ENCODE peak calls at places on chromosomes 4 and X, in five cellular contexts. M, F, R, X and P are unnamed samples.

GRCh38 chrX:100863326-100863854 is 10.8 kb downstream of the NOX1 start:
- DNase-seq in X (no peak), M (no peak), R (no peak), F (no peak), P (no peak)

GRCh38 chr4:122450847-122451246 is 5.7 kb downstream of the IL2 start:
- DNase-seq in F (no peak), M (no peak), X (no peak), R (no peak), P (peak; percentile 8)

GRCh38 chr4:105061136-105061696 is 85.5 kb upstream of the TET2 start:
- DNase-seq in F (peak; percentile 10), M (peak; percentile 2), X (no peak), R (no peak), P (peak; percentile 36)

GRCh38 chrX:19156223-19156622 is 34.0 kb upstream of the ADGRG2 start:
- DNase-seq in F (no peak), X (no peak), R (no peak), M (no peak), P (no peak)

GRCh38 chr4:2948895-2949781 is 14.1 kb downstream of the NOP14 start:
- DNase-seq in M (no peak), X (no peak), F (no peak), R (no peak), P (no peak)

GRCh38 chrX:13658602-13659001 is 5.7 kb downstream of the TCEANC start:
- DNase-seq in R (no peak), F (peak; percentile 11), X (peak; percentile 40), M (peak; percentile 69), P (peak; percentile 74)

GRCh38 chr4:26150948-26151347 is 169.9 kb upstream of the RBPJ start:
- DNase-seq in X (no peak), R (no peak), F (no peak), M (no peak), P (no peak)

GRCh38 chrX:122517781-122518180 is 666.3 kb upstream of the GRIA3 start:
- DNase-seq in R (no peak), F (no peak), X (no peak), M (no peak), P (peak; percentile 33)

GRCh38 chr4:2469192-2469984 is 482 bp downstream of the RNF4 start:
- DNase-seq in X (peak; percentile 72), R (peak; percentile 79), M (peak; percentile 79), F (peak; percentile 23), P (no peak)

GRCh38 chr4:153062652-153063168 is 126.6 kb downstream of the FHDC1 start:
- DNase-seq in X (no peak), R (no peak), M (no peak), F (no peak), P (no peak)

GRCh38 chr4:1194028-1194900 is 21.9 kb upstream of the SPON2 start:
- DNase-seq in R (peak; percentile 70), F (peak; percentile 76), M (no peak), X (peak; percentile 87), P (peak; percentile 53)

GRCh38 chr4:54941994-54942552 is 183.3 kb downstream of the KDR start:
- DNase-seq in M (peak; percentile 68), F (peak; percentile 36), R (no peak), X (no peak), P (no peak)

GRCh38 chr4:156981262-156981661 is 9.7 kb upstream of the PDGFC start:
- DNase-seq in M (no peak), X (no peak), F (no peak), R (no peak), P (no peak)

GRCh38 chr4:36414248-36414647 is 132.8 kb downstream of the DTHD1 start:
- DNase-seq in M (no peak), F (no peak), R (no peak), X (no peak), P (no peak)

GRCh38 chrX:69501433-69501832 is 2.7 kb upstream of the NALF2 start:
- DNase-seq in F (peak; percentile 29), X (no peak), R (no peak), M (no peak), P (no peak)

GRCh38 chr4:177671845-177672244 is 229.6 kb upstream of the AGA start:
- DNase-seq in X (no peak), R (no peak), M (no peak), F (no peak), P (no peak)

GRCh38 chr4:8371251-8371995 is 69.1 kb downstream of the ACOX3 start:
- DNase-seq in F (no peak), M (no peak), R (peak; percentile 45), X (no peak), P (no peak)

GRCh38 chr4:14856076-14856926 is 146.0 kb upstream of the CPEB2 start:
- DNase-seq in X (no peak), F (peak; percentile 17), R (no peak), M (no peak), P (peak; percentile 99)

GRCh38 chrX:52265713-52266112 is 81.0 kb downstream of the MAGED4 start:
- DNase-seq in X (no peak), R (no peak), M (no peak), F (no peak), P (no peak)

GRCh38 chr4:40150932-40151331 is 45.9 kb upstream of the RHOH start:
- DNase-seq in X (no peak), F (no peak), R (no peak), M (no peak), P (no peak)

GRCh38 chr4:74374561-74375327 is 9.8 kb downstream of the EREG start:
- DNase-seq in X (no peak), F (no peak), M (no peak), R (peak; percentile 89), P (peak; percentile 65)

GRCh38 chrX:137427061-137427778 is 138.7 kb upstream of the ZIC3 start:
- DNase-seq in M (no peak), F (no peak), R (no peak), X (no peak), P (no peak)

GRCh38 chr4:152357206-152357605 is 178.7 kb downstream of the FBXW7 start:
- DNase-seq in F (no peak), R (peak; percentile 62), X (no peak), M (no peak), P (no peak)

GRCh38 chrX:6383911-6384310 is 151.0 kb downstream of the VCX3A start:
- DNase-seq in R (no peak), M (no peak), X (no peak), F (no peak), P (no peak)

GRCh38 chr4:139619644-139620043 is 46.0 kb upstream of the MGST2 start:
- DNase-seq in F (no peak), M (no peak), R (no peak), X (no peak), P (no peak)

GRCh38 chrX:123424546-123424945 is 240.5 kb downstream of the GRIA3 start:
- DNase-seq in F (no peak), X (no peak), R (no peak), M (no peak), P (peak; percentile 70)

GRCh38 chr4:16289872-16290554 is 63.7 kb upstream of the TAPT1 start:
- DNase-seq in F (peak; percentile 14), R (no peak), X (peak; percentile 51), M (peak; percentile 13), P (peak; percentile 52)

GRCh38 chrX:40248822-40249221 is 151.1 kb upstream of the BCOR start:
- DNase-seq in X (no peak), R (no peak), M (no peak), F (peak; percentile 13), P (no peak)

GRCh38 chrX:21966866-21967265 is 26.4 kb downstream of the SMS start:
- DNase-seq in F (no peak), R (no peak), M (no peak), X (no peak), P (no peak)

GRCh38 chr4:157050561-157050960 is 25.4 kb upstream of the GLRB start:
- DNase-seq in X (no peak), F (no peak), M (no peak), R (no peak), P (no peak)

GRCh38 chr4:40194602-40195161 is 2.1 kb upstream of the RHOH start:
- DNase-seq in R (no peak), F (no peak), M (peak; percentile 82), X (peak; percentile 23), P (no peak)

GRCh38 chr4:79651516-79651915 is 243.5 kb upstream of the GK2 start:
- DNase-seq in F (no peak), M (no peak), X (no peak), R (no peak), P (no peak)

GRCh38 chr4:1235381-1236102 is 13.4 kb downstream of the CTBP1 start:
- DNase-seq in M (no peak), F (no peak), R (peak; percentile 53), X (no peak), P (no peak)

GRCh38 chrX:152898442-152898841 is 575 bp downstream of the ZNF185 start:
- DNase-seq in M (no peak), F (no peak), X (no peak), R (no peak), P (no peak)
- H3K4me3 ChIP-seq in M (no peak overlapping the region), F (no peak overlapping the region), X (peak overlapping the region; percentile 37), R (peak overlapping the region; percentile 30), P (peak overlapping the region; percentile 39)

GRCh38 chr4:148633720-148634119 is 191.5 kb upstream of the NR3C2 start:
- DNase-seq in R (no peak), M (no peak), F (no peak), X (no peak), P (no peak)

GRCh38 chr4:148634476-148634875 is 192.3 kb upstream of the NR3C2 start:
- DNase-seq in R (no peak), F (no peak), X (no peak), M (no peak), P (no peak)

GRCh38 chr4:148632476-148632875 is 190.3 kb upstream of the NR3C2 start:
- DNase-seq in R (no peak), X (no peak), M (no peak), F (no peak), P (no peak)
- H3K4me3 ChIP-seq in R (no peak overlapping the region), X (no peak overlapping the region), M (no peak overlapping the region), F (no peak overlapping the region), P (no peak overlapping the region)

GRCh38 chr4:5019274-5019673 is at the start of gene CYTL1:
- DNase-seq in X (peak; percentile 83), M (no peak), F (no peak), R (no peak), P (no peak)
- H3K4me3 ChIP-seq in X (no peak within 1 kb of the TSS), M (no peak within 1 kb of the TSS), F (no peak within 1 kb of the TSS), R (peak within 1 kb of the TSS; percentile 29), P (peak within 1 kb of the TSS; percentile 19)

DNA sequence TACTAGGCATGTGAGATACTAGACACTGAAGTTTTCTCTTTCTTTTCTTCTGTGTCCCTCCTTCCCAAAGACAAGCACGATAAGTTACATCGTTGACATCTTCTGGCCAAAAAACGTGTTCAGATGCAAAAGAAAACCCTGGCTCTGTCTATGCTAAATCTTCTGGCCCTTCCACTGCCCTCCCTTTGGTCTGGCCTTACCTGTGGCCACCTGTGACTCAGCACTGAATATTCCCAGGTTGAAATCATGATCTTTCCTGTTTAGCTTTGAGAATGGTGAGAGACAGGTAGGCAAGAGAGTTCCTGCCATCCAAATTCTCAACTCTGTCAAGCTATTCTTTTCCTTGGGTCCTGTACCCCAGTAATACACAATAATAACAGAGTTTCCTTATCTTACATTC is 12.3 kb downstream of the CLCN5 start:
- DNase-seq in F (no peak), R (no peak), M (no peak), X (no peak), P (no peak)
- H3K4me3 ChIP-seq in F (no peak overlapping the region), R (no peak overlapping the region), M (no peak overlapping the region), X (no peak overlapping the region), P (no peak overlapping the region)